ENCODE peak calls at places on chromosomes 11 and 22, in five cellular contexts. Y, C, G, Z and O are unnamed samples.

GRCh38 chr22:32531955-32532818 is 57.6 kb downstream of the FBXO7 start:
- DNase-seq in C (no peak), Z (peak), Y (peak), G (peak), O (peak)

GRCh38 chr11:15967166-15967565 is 389.2 kb downstream of the SOX6 start:
- DNase-seq in Y (no peak), Z (no peak), G (no peak), C (no peak), O (no peak)

GRCh38 chr11:61126266-61126665 is 24.0 kb downstream of the CD5 start:
- DNase-seq in Y (no peak), C (peak), Z (peak), G (no peak), O (no peak)

GRCh38 chr11:63871962-63872832 is 33.3 kb downstream of the MARK2 start:
- DNase-seq in C (peak), Z (peak), Y (peak), G (peak), O (peak)

GRCh38 chr11:112292785-112293407 is 32.2 kb upstream of the PLET1 start:
- DNase-seq in G (no peak), Z (no peak), Y (peak), C (no peak), O (peak)

GRCh38 chr11:121524233-121524631 is 71.5 kb upstream of the SORL1-AS1 start:
- DNase-seq in G (no peak), Y (no peak), Z (no peak), C (no peak), O (peak)

GRCh38 chr11:75432911-75433321 is at the start of gene KLHL35:
- DNase-seq in G (no peak), Z (peak), Y (no peak), C (peak), O (no peak)

GRCh38 chr22:49233507-49234100 is 594.1 kb downstream of the BRD1 start:
- DNase-seq in G (no peak), Z (no peak), C (no peak), Y (no peak), O (no peak)

GRCh38 chr22:20750461-20751184 is 23.3 kb upstream of the SERPIND1 start:
- DNase-seq in Z (peak), C (peak), G (no peak), Y (peak), O (peak)

GRCh38 chr11:63858628-63859550 is 20.0 kb downstream of the MARK2 start:
- DNase-seq in Y (peak), Z (peak), C (no peak), G (no peak), O (no peak)

GRCh38 chr11:70772950-70773349 is 374.6 kb downstream of the CTTN start:
- DNase-seq in Y (no peak), G (no peak), C (no peak), Z (no peak), O (no peak)

GRCh38 chr11:102666331-102666957 is 39.1 kb downstream of the MMP27 start:
- DNase-seq in G (peak), Y (no peak), Z (no peak), C (no peak), O (peak)

GRCh38 chr11:64391839-64392238 is 32.9 kb downstream of the RPS6KA4 start:
- DNase-seq in C (no peak), Z (no peak), Y (no peak), G (no peak), O (no peak)

GRCh38 chr11:70139785-70140410 is 61.8 kb downstream of the ANO1 start:
- DNase-seq in G (no peak), C (peak), Z (no peak), Y (no peak), O (no peak)

GRCh38 chr22:39873963-39874362 is 19.6 kb downstream of the ENTHD1 start:
- DNase-seq in C (no peak), Z (no peak), G (no peak), Y (no peak), O (no peak)

GRCh38 chr11:20775331-20775730 is 105.9 kb downstream of the NELL1 start:
- DNase-seq in Z (no peak), Y (no peak), C (no peak), G (no peak), O (no peak)

GRCh38 chr22:31085928-31086327 is 4.8 kb downstream of the SMTN start:
- DNase-seq in G (no peak), Y (peak), C (peak), Z (no peak), O (no peak)

GRCh38 chr11:31870609-31871309 is 59.6 kb upstream of the PAX6 start:
- DNase-seq in G (peak), Z (peak), Y (peak), C (peak), O (peak)

GRCh38 chr22:39134366-39135091 is 18.0 kb downstream of the CBX7 start:
- DNase-seq in C (peak), G (peak), Y (no peak), Z (no peak), O (no peak)

GRCh38 chr11:35139883-35140282 is 912 bp downstream of the CD44 start:
- DNase-seq in Z (no peak), Y (peak), G (no peak), C (no peak), O (peak)

DNA sequence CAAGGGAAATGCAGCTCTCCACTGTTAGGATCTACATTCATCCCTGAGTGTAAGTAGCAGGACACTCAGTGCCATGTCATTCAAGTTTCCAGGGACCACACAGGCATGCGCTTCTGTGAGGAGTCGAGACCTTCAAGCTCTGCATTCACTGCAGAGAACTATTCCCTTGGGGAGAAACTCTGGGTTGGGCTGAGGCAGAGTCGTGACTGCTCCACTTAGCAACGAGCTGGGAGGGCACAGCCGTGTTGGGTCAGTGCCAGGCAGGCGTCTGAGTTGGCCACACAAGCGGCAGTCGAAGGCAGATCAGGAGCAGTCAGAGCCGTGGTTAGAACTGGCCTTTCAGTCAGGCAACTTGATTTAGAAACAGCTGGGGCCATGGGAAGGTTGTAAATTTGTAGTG is 14.7 kb downstream of the MPEG1 start:
- DNase-seq in C (peak), Y (peak), G (no peak), Z (peak), O (peak)
- TF ChIP-seq CTCF in C (no peak), Y (no peak), G (no peak), Z (no peak), O (no peak)

GRCh38 chr11:76831911-76832310 is 28.8 kb upstream of the ACER3 start:
- DNase-seq in Z (no peak), Y (no peak), C (no peak), G (no peak), O (no peak)

GRCh38 chr11:76832365-76832764 is 28.4 kb upstream of the ACER3 start:
- DNase-seq in G (no peak), C (no peak), Z (no peak), Y (no peak), O (no peak)

GRCh38 chr11:76835030-76835429 is 25.7 kb upstream of the ACER3 start:
- DNase-seq in G (no peak), C (no peak), Z (no peak), Y (no peak), O (no peak)

GRCh38 chr11:76834151-76834550 is 26.6 kb upstream of the ACER3 start:
- DNase-seq in G (no peak), Z (no peak), C (no peak), Y (no peak), O (no peak)

DNA sequence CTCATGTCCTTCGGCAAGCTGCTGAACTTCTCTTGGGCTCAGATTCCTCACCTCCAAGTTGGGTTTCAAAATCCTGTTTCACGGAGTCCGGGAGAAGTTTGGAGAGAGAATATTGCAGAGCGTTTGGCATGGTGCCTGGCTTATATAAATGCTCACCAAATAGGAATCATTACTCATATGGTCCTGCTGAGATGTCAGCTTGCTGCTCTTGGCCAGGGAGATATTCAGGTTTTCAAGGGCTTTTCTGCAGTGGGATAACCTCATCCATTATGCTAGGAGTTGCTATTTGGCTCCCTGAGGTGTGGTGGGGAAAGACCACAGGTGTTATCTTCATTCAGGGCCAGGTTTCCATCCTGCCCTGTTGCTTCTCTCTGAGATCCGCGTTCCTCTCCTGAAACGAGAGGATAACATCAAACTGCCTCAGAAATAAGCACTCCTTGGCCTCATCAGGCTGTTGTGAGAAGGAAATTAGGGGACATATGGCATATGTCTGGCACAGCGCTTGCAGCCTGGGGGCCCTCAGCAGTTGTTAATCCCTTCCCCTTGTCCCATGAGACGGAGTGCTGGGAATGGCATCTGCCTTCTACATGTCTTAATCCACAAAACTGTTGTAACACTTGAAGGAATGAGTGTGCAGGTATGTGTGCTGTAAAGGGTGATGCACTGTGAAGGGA is 29.9 kb upstream of the ACER3 start:
- DNase-seq in Y (no peak), G (no peak), C (no peak), Z (no peak), O (peak)
- H3K4me3 ChIP-seq in Y (no peak), G (no peak), C (no peak), Z (no peak), O (no peak)

GRCh38 chr11:117819096-117820040 is 5.2 kb downstream of the FXYD2 start:
- DNase-seq in Y (no peak), G (peak), Z (peak), C (no peak), O (peak)
- TF ChIP-seq CTCF in Y (no peak), G (peak), Z (peak), C (peak), O (peak)

GRCh38 chr11:76444384-76445121 is at the start of gene EMSY:
- DNase-seq in G (peak), Z (peak), C (peak), Y (peak), O (peak)
- H3K4me3 ChIP-seq in G (peak), Z (peak), C (peak), Y (peak), O (peak)

DNA sequence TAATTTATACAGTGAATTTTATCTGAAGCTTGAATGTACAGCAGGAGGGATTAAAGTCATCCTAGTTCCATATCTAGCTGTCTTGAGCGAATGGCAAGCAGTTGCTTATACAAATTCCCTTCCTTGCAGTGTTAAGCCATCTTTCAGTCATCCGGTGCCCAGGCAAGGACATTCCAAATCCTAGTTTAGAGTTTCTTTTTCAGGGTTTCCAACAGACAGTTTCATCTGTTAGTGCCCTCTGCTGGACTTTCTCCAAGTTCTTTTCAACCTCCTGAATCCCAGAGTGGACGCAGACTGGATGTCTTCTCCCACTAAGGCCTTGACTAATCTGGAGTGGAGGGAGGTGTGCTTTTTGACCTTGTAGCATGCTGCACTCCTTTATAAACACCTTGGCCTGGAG is 45.4 kb downstream of the GRAMD1B start:
- DNase-seq in C (no peak), Y (no peak), G (peak), Z (no peak), O (peak)
- TF ChIP-seq CTCF in C (no peak), Y (no peak), G (peak), Z (no peak), O (peak)

DNA sequence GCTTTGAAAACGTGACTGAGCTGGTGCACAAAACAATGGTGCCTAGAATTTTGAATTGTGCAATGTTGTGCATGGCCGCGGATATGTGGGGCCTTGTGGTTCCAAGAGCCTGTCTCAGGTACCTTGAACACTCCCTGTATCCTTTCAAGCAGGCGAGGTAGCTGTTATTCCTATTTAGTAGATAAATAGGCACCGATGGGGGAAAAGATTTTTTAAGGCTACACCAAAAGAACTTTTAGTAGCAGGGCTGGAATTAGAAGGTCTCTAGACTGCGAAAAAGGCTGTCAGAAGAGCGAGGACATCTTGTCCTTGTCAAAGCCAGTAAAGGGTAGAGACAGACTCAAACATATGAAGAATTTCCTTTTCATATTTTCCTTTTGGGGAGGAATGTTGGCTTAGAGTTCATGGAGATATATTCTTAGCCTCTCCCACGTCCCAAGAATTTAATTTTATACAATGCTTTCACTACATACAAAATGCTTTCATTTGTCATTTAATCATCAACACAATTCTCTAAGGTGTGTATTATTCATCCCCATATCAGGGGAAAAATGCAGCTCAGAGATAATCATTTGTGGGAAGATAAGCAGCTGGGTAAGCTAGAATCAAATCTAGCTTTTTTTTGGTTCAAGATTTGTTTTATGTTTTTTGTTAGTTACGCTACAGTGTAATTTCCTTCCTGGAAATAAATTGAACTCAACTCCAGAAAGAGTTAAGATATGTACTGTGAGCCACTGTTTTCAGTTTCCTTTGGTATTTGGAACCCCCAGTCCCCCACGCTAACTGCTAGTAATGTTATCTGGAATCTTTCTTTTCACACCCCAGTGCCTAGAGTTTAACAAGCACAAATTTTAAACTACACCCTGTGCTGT is 1.7 kb upstream of the HSPA8 start:
- DNase-seq in Z (peak), G (no peak), Y (peak), C (no peak), O (peak)
- H3K4me3 ChIP-seq in Z (peak), G (peak), Y (peak), C (peak), O (peak)

DNA sequence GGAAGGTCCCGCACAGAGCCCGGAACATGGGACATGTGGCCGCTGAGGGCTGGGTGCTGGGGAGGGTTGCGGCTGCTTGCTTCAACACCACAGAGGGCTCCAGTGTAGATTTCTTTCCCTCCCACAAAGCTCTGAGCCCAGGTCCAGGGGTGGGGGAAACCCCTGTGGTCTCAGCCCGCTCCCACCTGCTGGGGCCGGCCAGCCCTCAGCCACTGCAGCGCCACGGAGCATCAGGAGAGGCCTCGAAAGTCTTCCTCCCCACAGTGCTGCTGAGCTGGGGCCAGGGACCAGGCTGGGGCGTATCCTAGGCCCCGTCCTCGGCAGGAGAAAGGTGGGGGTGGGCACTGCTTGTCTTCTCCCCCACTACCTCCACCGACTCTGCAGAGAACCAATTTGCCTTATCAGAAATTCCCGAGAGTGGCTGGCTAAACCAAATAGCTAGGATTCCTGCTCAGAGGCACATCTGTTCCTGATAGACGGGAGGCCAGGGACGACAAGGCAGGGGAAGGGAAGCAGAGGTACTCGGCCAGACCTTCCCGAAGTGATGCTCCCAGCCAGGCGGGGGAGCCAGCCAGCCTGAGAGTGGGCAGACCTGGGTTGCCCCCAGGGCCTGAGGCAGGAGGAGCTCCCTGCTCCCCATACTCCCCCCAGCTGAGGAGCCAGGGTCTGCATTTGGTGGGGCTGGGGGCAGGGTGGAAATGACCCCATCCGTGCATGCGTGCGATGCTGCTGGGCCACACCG is 18.7 kb downstream of the IGF2 start:
- DNase-seq in Z (no peak), C (peak), Y (no peak), G (no peak), O (peak)
- TF ChIP-seq CTCF in Z (no peak), C (no peak), Y (no peak), G (peak), O (no peak)

DNA sequence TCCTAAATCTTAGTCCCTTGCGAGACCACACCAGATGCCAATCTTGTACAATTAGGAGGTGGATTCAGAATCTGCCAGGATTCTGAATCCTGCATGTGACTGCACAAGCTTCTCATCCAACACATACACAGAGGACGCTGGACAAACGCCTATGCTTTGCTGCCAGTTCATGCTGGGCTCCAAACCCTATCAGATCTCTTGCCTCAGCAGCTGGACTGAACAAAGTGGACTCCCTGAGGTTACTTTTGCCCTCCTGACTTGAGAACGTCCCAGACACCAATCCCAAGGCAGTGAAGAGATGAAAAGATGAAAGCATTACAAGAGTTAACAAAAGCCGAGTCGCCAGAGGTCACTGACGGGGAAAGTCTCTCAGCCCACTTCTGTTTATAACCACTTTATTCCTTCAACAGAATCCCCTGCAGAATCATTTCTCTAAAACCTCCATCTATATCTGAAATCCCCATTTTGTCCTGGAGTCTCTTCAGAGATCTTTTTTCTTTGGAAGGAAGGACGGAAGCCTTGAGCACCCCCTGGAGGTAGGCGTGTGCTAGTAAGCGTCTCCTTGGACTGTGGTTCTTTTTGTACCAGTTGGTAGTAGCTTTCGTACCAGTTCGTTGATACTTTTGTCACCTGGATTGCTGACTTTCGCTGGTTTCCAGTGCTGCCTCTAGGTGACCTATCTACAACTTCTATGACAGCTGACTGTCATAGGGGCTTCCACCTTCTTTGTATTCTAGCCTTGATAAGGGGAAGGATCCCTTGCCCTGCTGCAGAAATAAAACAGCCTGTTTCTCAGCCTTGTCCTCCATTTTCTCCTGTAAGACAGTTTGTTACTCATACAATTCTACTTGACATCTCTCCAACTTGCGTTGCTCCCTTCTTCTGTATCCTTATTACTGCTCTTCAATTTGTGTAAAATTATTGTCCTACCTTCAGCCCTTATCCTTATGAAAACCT is 26.1 kb upstream of the EED start:
- DNase-seq in Z (peak), Y (peak), C (no peak), G (peak), O (peak)
- H3K4me3 ChIP-seq in Z (peak), Y (peak), C (no peak), G (no peak), O (peak)

DNA sequence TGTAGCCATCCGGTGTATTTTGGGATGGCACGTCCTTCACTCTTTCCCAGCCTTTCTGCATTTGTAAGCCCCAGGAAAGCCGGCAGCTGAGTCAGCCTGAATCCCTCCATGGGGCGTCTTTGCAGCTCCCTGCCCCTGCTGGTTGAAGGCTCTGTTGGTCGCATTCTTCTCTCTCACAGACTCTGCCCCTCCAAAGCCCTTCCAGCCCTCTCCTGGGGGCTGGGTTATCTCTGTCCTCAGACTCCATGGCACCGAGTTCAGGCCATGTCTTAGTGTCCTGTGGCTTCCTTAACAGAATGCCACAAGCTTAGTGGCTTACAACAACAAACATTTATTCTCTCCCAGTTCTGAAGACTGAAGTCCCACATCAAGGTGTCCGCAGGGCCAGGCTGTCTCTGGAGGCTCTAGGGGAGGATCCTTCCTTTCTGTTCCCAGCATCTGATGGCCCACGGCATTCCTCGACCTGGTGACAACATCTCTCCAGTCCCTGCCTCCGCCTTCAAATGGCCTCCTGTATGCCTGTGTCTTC is 62.2 kb downstream of the BCR start:
- DNase-seq in Y (no peak), C (no peak), Z (no peak), G (peak), O (no peak)
- TF ChIP-seq CTCF in Y (no peak), C (no peak), Z (no peak), G (peak), O (no peak)

GRCh38 chr11:73335204-73335923 is 27.3 kb downstream of the ARHGEF17 start:
- DNase-seq in C (peak), Y (peak), G (peak), Z (peak), O (peak)
- H3K4me3 ChIP-seq in C (no peak), Y (no peak), G (no peak), Z (no peak), O (no peak)